ENCODE peak calls at places on chromosomes 2 and 18, in seven cellular contexts. W is posterior cingulate gyrus, Y is AG09309, P is HS-5, D is astrocyte of the spinal cord, V is left colon, K is Peyer's patch. H is an unnamed sample.
A peak's percentile ranks its signal among the peaks of the same experiment; 100 is the strongest.

GRCh38 chr18:14970027-14970426 is 222.1 kb downstream of the ANKRD30B start:
- DNase-seq in K (no peak), P (peak; percentile 55), Y (peak; percentile 52), W (no peak), V (no peak), D (peak; percentile 61), H (no peak)

GRCh38 chr2:11480859-11481258 is 14.9 kb upstream of the E2F6 start:
- DNase-seq in W (no peak), D (no peak), P (no peak), V (no peak), Y (no peak), K (no peak), H (no peak)

GRCh38 chr2:98463081-98463481 is 18.4 kb downstream of the INPP4A start:
- DNase-seq in K (no peak), Y (no peak), P (no peak), D (no peak), W (no peak), V (peak; percentile 6), H (no peak)

GRCh38 chr2:178962152-178962551 is 87.8 kb downstream of the CCDC141 start:
- DNase-seq in P (no peak), K (no peak), W (no peak), Y (no peak), V (no peak), D (no peak), H (no peak)

GRCh38 chr2:156157670-156158069 is 174.9 kb downstream of the NR4A2 start:
- DNase-seq in W (no peak), P (no peak), K (no peak), V (no peak), D (no peak), Y (no peak), H (no peak)

GRCh38 chr18:50074404-50074803 is 120.5 kb downstream of the MYO5B start:
- DNase-seq in D (no peak), W (no peak), P (no peak), Y (no peak), K (no peak), V (no peak), H (no peak)

GRCh38 chr2:70767699-70768584 is at the start of gene ADD2:
- DNase-seq in W (peak; percentile 89), P (no peak), V (peak; percentile 20), K (no peak), D (peak; percentile 10), Y (no peak), H (no peak)

GRCh38 chr2:128511731-128512663 is 193.3 kb upstream of the HS6ST1 start:
- DNase-seq in P (no peak), Y (no peak), D (no peak), K (no peak), V (no peak), W (peak; percentile 30), H (no peak)

GRCh38 chr18:35049111-35050003 is 8.1 kb downstream of the MAPRE2 start:
- DNase-seq in D (no peak), K (no peak), V (no peak), Y (no peak), W (no peak), P (no peak), H (no peak)

GRCh38 chr2:186992597-186992996 is 143.6 kb upstream of the ZSWIM2 start:
- DNase-seq in W (no peak), V (no peak), P (no peak), K (no peak), D (no peak), Y (no peak), H (no peak)

GRCh38 chr2:212424090-212424489 is 114.5 kb downstream of the ERBB4 start:
- DNase-seq in W (no peak), K (no peak), Y (no peak), P (no peak), V (no peak), D (no peak), H (no peak)

GRCh38 chr2:118834901-118835738 is 12.3 kb downstream of the EN1 start:
- DNase-seq in Y (no peak), P (no peak), D (no peak), V (no peak), W (peak; percentile 62), K (no peak), H (no peak)

GRCh38 chr2:218733615-218734021 is 23.0 kb downstream of the TTLL4 start:
- DNase-seq in P (peak; percentile 38), K (no peak), V (no peak), W (no peak), D (peak; percentile 40), Y (peak; percentile 57), H (peak; percentile 62)

GRCh38 chr18:23406271-23406787 is 46.8 kb upstream of the RIOK3 start:
- DNase-seq in V (no peak), W (no peak), D (peak; percentile 44), Y (no peak), P (no peak), K (no peak), H (no peak)

GRCh38 chr2:172739651-172740050 is 4.0 kb downstream of the RAPGEF4 start:
- DNase-seq in K (no peak), V (no peak), P (peak; percentile 6), W (no peak), D (no peak), Y (no peak), H (no peak)

GRCh38 chr2:157329524-157329923 is 3.9 kb upstream of the ERMN start:
- DNase-seq in P (no peak), K (peak; percentile 67), D (no peak), V (peak; percentile 76), W (no peak), Y (no peak), H (no peak)

GRCh38 chr18:75358928-75359327 is 68.6 kb downstream of the SMIM21 start:
- DNase-seq in K (no peak), W (no peak), V (no peak), Y (no peak), P (no peak), D (peak; percentile 16), H (no peak)

GRCh38 chr2:134206029-134206428 is 47.8 kb upstream of the MGAT5 start:
- DNase-seq in K (no peak), Y (no peak), V (no peak), D (no peak), P (no peak), W (no peak), H (no peak)

GRCh38 chr2:121735520-121736074 is 1.1 kb downstream of the NIFK start:
- DNase-seq in V (no peak), P (no peak), K (no peak), W (no peak), D (peak; percentile 10), Y (no peak), H (no peak)

GRCh38 chr18:49183921-49184320 is 233.2 kb upstream of the SMAD7 start:
- DNase-seq in D (peak; percentile 32), W (no peak), P (no peak), Y (no peak), K (no peak), V (no peak), H (no peak)

GRCh38 chr2:204072443-204073324 is 136.1 kb downstream of the ICOS start:
- DNase-seq in Y (no peak), K (peak; percentile 48), P (no peak), D (no peak), W (no peak), V (peak; percentile 31), H (no peak)

GRCh38 chr2:234377761-234378341 is 119.0 kb downstream of the ARL4C start:
- DNase-seq in P (no peak), K (no peak), Y (peak; percentile 87), W (no peak), D (peak; percentile 92), V (no peak), H (peak; percentile 52)

GRCh38 chr2:120605231-120605935 is 130.3 kb upstream of the GLI2 start:
- DNase-seq in D (no peak), K (peak; percentile 35), V (no peak), P (no peak), Y (no peak), W (peak; percentile 45), H (no peak)

GRCh38 chr18:25056456-25056855 is 295.5 kb downstream of the ZNF521 start:
- DNase-seq in K (no peak), W (no peak), V (no peak), P (no peak), D (no peak), Y (no peak), H (no peak)

GRCh38 chr2:144477943-144478283 is 42.0 kb downstream of the ZEB2 start:
- DNase-seq in P (no peak), K (no peak), Y (no peak), W (peak; percentile 59), V (no peak), D (no peak), H (peak; percentile 83)

GRCh38 chr2:60553496-60553991 is at the start of gene BCL11A:
- DNase-seq in Y (peak; percentile 39), V (peak; percentile 73), K (peak; percentile 67), D (peak; percentile 90), P (peak; percentile 56), W (peak; percentile 88), H (peak; percentile 82)

GRCh38 chr2:59899692-59900091 is 653.8 kb downstream of the BCL11A start:
- DNase-seq in P (no peak), D (no peak), W (no peak), V (no peak), K (no peak), Y (no peak), H (no peak)

GRCh38 chr18:67510831-67511230 is 5.7 kb downstream of the DSEL start:
- DNase-seq in Y (no peak), D (no peak), P (no peak), V (no peak), W (no peak), K (no peak), H (no peak)

GRCh38 chr2:178163395-178163794 is 30.9 kb upstream of the OSBPL6 start:
- DNase-seq in P (no peak), D (no peak), Y (no peak), W (no peak), V (no peak), K (no peak), H (no peak)